ENCODE peak calls at places on chromosome 20, in four cellular contexts. L is HepG2, U is H1, H is GM12878. O is an unnamed sample.

GRCh38 chr20:19726126-19726525 is 31.9 kb upstream of the RIN2 start:
- DNase-seq in L (no peak), U (no peak), H (no peak), O (no peak)

GRCh38 chr20:50594591-50595432 is 84.6 kb downstream of the PTPN1 start:
- DNase-seq in L (no peak), U (no peak), H (no peak), O (no peak)

GRCh38 chr20:32289661-32290431 is 12.4 kb downstream of the KIF3B start:
- DNase-seq in L (peak; percentile 100), U (no peak), H (no peak), O (no peak)

GRCh38 chr20:32431457-32431856 is 73.3 kb downstream of the ASXL1 start:
- DNase-seq in L (no peak), U (no peak), H (no peak), O (no peak)

GRCh38 chr20:11098888-11099287 is 425.1 kb upstream of the JAG1 start:
- DNase-seq in L (no peak), U (no peak), H (no peak), O (no peak)

GRCh38 chr20:32764000-32764960 is 2.1 kb downstream of the DNMT3B start:
- DNase-seq in L (no peak), U (peak; percentile 80), H (no peak), O (peak; percentile 80)

GRCh38 chr20:40688129-40689099 is 622 bp downstream of the MAFB start:
- DNase-seq in L (no peak), U (peak; percentile 60), H (no peak), O (no peak)

GRCh38 chr20:15248618-15249395 is 911.4 kb upstream of the FLRT3 start:
- DNase-seq in L (no peak), U (no peak), H (no peak), O (no peak)

GRCh38 chr20:59207742-59208357 is 44.2 kb downstream of the ZNF831 start:
- DNase-seq in L (peak; percentile 53), U (peak; percentile 80), H (peak; percentile 2), O (peak; percentile 81)

GRCh38 chr20:1002682-1003561 is 811 bp upstream of the RSPO4 start:
- DNase-seq in L (no peak), U (no peak), H (no peak), O (no peak)

GRCh38 chr20:11852801-11853200 is 64.9 kb upstream of the BTBD3 start:
- DNase-seq in L (no peak), U (no peak), H (no peak), O (no peak)

GRCh38 chr20:37414636-37415035 is 68.7 kb downstream of the SRC start:
- DNase-seq in L (no peak), U (no peak), H (no peak), O (no peak)

GRCh38 chr20:2338702-2339101 is 42.0 kb upstream of the TGM6 start:
- DNase-seq in L (no peak), U (no peak), H (no peak), O (no peak)

GRCh38 chr20:49699200-49699992 is 14.3 kb downstream of the B4GALT5 start:
- DNase-seq in L (no peak), U (no peak), H (no peak), O (no peak)

GRCh38 chr20:8292793-8293192 is 160.7 kb downstream of the PLCB1 start:
- DNase-seq in L (no peak), U (no peak), H (no peak), O (no peak)

GRCh38 chr20:62740286-62741141 is 31.9 kb downstream of the NTSR1 start:
- DNase-seq in L (peak; percentile 54), U (no peak), H (peak; percentile 78), O (no peak)

GRCh38 chr20:5734559-5735137 is 15.6 kb upstream of the SHLD1 start:
- DNase-seq in L (no peak), U (no peak), H (no peak), O (no peak)

DNA sequence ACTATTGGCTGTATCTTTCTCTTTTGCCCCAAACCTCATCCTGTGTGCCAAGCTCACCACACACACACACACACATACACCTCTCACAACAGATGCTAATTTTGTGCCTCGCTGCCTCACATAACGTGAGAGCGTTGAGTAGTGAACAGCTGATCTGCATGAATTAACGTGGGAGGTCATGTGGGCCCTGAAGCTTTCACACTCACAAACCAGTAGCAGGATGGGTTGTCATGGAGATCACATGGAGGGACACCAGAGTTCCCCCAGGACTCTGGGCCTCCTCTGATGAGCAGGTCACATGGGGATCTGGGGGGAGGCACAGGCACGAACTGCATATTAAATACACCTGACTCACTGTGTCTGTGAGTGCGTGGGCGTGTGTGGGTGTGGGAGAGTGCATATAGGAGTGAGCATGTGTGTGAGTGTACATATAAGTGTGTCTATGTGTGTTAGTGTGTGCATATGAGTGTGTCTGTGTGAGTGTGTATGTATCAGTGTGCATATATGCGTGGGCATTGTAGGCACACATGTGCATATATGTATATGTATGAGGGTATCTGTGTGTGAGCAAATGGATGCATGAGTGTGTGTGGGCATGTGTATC is 62.7 kb upstream of the SULF2 start:
- DNase-seq in L (no peak), U (no peak), H (no peak), O (no peak)
- TF ChIP-seq SUZ12 in L (no peak), U (no peak), H (no peak), O (no peak)

GRCh38 chr20:56554869-56555268 is 21.8 kb downstream of the FAM209B start:
- DNase-seq in L (peak; percentile 92), U (no peak), H (peak; percentile 83), O (peak; percentile 23)

GRCh38 chr20:56558968-56559367 is 25.9 kb downstream of the FAM209B start:
- DNase-seq in L (no peak), U (no peak), H (no peak), O (no peak)

GRCh38 chr20:56551571-56551970 is 18.5 kb downstream of the FAM209B start:
- DNase-seq in L (no peak), U (no peak), H (no peak), O (no peak)

GRCh38 chr20:56552911-56553629 is 20.0 kb downstream of the FAM209B start:
- DNase-seq in L (no peak), U (no peak), H (peak; percentile 36), O (no peak)
- H3K4me3 ChIP-seq in L (no peak overlapping the region), U (no peak overlapping the region), H (no peak overlapping the region), O (no peak overlapping the region)

GRCh38 chr20:61635721-61636455 is 383.8 kb downstream of the CDH4 start:
- DNase-seq in L (no peak), U (no peak), H (no peak), O (no peak)
- H3K4me1 ChIP-seq in L (no peaks in the 10 kb centered on the region), U (peaks cover 13% of the 10 kb centered on the region), H (no peaks in the 10 kb centered on the region), O (peaks cover 17% of the 10 kb centered on the region)

GRCh38 chr20:41747226-41747625 is 129.0 kb upstream of the CHD6 start:
- DNase-seq in L (no peak), U (no peak), H (no peak), O (no peak)

GRCh38 chr20:41750137-41750536 is 132.0 kb upstream of the CHD6 start:
- DNase-seq in L (no peak), U (no peak), H (no peak), O (no peak)

GRCh38 chr20:41748756-41749582 is 130.8 kb upstream of the CHD6 start:
- DNase-seq in L (no peak), U (no peak), H (no peak), O (no peak)

GRCh38 chr20:41748051-41748450 is 129.9 kb upstream of the CHD6 start:
- DNase-seq in L (no peak), U (no peak), H (no peak), O (no peak)

GRCh38 chr20:41746635-41747034 is 128.5 kb upstream of the CHD6 start:
- DNase-seq in L (no peak), U (no peak), H (no peak), O (no peak)
- TF ChIP-seq SUZ12 in L (no peak), U (no peak), H (no peak), O (no peak)

DNA sequence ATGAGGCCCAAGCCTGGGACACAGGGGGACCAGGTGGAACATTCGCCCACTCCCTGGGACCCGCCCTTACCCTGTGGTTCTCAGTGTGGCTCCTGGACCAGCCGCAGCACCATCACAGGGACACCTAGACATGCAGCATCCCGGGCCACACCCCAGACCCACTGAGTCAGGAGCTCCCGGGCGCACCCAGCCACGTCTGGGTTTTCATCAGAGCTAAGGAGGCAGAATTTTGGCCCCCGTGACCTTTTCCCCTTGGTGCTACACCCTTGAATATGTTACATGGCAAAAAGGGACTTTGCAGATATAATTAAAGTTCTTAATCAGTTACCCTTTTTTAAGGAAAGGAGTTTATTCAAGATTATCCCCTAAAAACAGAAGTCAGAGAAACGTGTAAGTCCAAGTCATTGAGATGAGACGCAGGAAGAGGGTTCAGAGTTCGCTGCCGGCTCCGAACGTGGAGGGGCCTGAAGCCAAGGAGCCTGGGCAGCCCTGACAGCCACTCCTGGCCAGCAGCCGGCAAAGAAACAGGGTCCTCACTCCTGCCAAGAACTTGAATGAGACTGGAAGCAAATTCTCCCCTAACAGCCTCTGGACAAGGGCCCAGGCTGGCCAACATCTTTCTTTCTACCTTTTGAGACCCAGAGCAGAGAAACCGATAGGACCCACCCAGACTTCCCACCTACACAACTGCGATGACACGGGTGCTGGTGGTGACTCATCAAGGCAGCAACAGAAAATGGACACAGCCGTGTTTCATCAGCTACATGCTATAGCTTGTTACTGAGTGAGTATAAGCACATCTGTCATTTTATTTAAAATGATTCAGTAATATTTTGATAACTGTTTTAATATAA is 25.3 kb downstream of the BFSP1 start:
- DNase-seq in L (peak; percentile 21), U (no peak), H (no peak), O (no peak)
- H3K4me3 ChIP-seq in L (no peak overlapping the region), U (no peak overlapping the region), H (no peak overlapping the region), O (no peak overlapping the region)

GRCh38 chr20:57290178-57290484 is 23.7 kb upstream of the BMP7 start:
- DNase-seq in L (no peak), U (no peak), H (no peak), O (no peak)

GRCh38 chr20:57287901-57288300 is 21.5 kb upstream of the BMP7 start:
- DNase-seq in L (no peak), U (no peak), H (no peak), O (no peak)

GRCh38 chr20:57289401-57290177 is 23.1 kb upstream of the BMP7 start:
- DNase-seq in L (no peak), U (no peak), H (no peak), O (no peak)

GRCh38 chr20:57288676-57289075 is 22.2 kb upstream of the BMP7 start:
- DNase-seq in L (no peak), U (no peak), H (no peak), O (no peak)

DNA sequence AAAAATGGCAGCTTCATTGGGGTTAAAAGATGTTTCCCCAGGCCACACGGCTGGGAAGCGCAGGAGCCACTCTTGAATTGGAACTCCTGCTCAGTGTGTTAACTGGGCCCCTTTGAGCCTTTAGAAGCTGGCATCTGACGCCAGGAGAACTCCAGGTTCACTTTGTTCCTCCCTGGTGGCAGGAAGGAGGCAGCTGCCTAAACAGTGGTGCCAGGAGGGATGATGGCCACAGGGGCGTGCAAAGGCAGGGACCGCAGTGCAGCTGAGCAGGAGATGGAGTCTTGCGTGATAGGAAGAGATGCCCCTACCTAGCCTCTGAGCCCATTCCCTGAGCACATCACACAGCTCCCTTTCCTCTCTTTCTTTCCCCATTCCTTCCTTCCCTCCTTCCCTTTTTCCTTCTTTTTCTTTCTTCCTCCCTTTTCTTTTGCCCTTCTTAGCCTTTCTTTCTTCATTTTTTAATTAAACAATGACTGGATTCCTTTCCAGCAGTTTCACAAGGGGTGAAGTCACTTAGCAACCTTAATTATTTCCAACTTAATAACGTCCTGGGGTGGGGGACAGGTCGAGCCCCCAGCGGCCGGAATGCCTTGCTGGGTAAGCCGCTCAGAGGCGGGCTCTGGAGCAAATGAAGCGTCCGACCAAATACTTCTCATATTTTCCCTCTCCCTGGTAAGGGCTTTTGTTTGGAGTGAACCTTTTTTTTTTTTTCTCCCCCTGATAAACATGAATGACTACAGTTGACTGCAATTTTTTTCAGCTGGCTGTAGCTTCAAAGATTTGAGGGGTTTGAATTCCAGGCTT is 20.8 kb upstream of the BMP7 start:
- DNase-seq in L (no peak), U (no peak), H (no peak), O (no peak)
- H3K4me1 ChIP-seq in L (no peaks in the 10 kb centered on the region), U (peaks cover 11% of the 10 kb centered on the region), H (no peaks in the 10 kb centered on the region), O (peaks cover 22% of the 10 kb centered on the region)

GRCh38 chr20:41701596-41702350 is 83.6 kb upstream of the CHD6 start:
- DNase-seq in L (no peak), U (peak; percentile 46), H (no peak), O (peak; percentile 64)
- TF ChIP-seq SUZ12 in L (no peak), U (no peak), H (no peak), O (no peak)

O was measured in NT2/D1.